ENCODE peak calls at places on chromosomes 13 and 19, in four cellular contexts. One of them, this sample, is unnamed.

GRCh38 chr19:42563352-42564210 is 31.1 kb downstream of the CEACAM8 start:
- DNase-seq in NCI-H510A treated with DMSO at 0.1 percent for 48 hours: peak
- DNase-seq in stimulated activated effector memory CD8-positive, alpha-beta T cell treated with anti-CD3 and anti-CD28 coated beads, Interleukin-12 subunit alpha, Interleukin-12 subunit beta, amount 100 ng/mL, for 72 hours: no peak
- DNase-seq in GM12891: peak
- DNase-seq in this sample: peak

GRCh38 chr19:14505488-14506239 is 9.7 kb upstream of the GIPC1 start:
- DNase-seq in stimulated activated effector memory CD8-positive, alpha-beta T cell treated with anti-CD3 and anti-CD28 coated beads, Interleukin-12 subunit alpha, Interleukin-12 subunit beta, amount 100 ng/mL, for 72 hours: peak
- DNase-seq in GM12891: peak
- DNase-seq in NCI-H510A treated with DMSO at 0.1 percent for 48 hours: peak
- DNase-seq in this sample: peak

GRCh38 chr19:32692727-32693061 is 1.1 kb downstream of the NUDT19 start:
- DNase-seq in GM12891: no peak
- DNase-seq in NCI-H510A treated with DMSO at 0.1 percent for 48 hours: no peak
- DNase-seq in stimulated activated effector memory CD8-positive, alpha-beta T cell treated with anti-CD3 and anti-CD28 coated beads, Interleukin-12 subunit alpha, Interleukin-12 subunit beta, amount 100 ng/mL, for 72 hours: no peak
- DNase-seq in this sample: no peak

GRCh38 chr13:32783067-32783466 is 196.8 kb downstream of the PDS5B start:
- DNase-seq in GM12891: no peak
- DNase-seq in NCI-H510A treated with DMSO at 0.1 percent for 48 hours: no peak
- DNase-seq in stimulated activated effector memory CD8-positive, alpha-beta T cell treated with anti-CD3 and anti-CD28 coated beads, Interleukin-12 subunit alpha, Interleukin-12 subunit beta, amount 100 ng/mL, for 72 hours: no peak
- DNase-seq in this sample: no peak

GRCh38 chr19:3061214-3062161 is 807 bp downstream of the TLE5 start:
- DNase-seq in NCI-H510A treated with DMSO at 0.1 percent for 48 hours: no peak
- DNase-seq in stimulated activated effector memory CD8-positive, alpha-beta T cell treated with anti-CD3 and anti-CD28 coated beads, Interleukin-12 subunit alpha, Interleukin-12 subunit beta, amount 100 ng/mL, for 72 hours: peak
- DNase-seq in GM12891: peak
- DNase-seq in this sample: no peak

GRCh38 chr13:21009036-21009435 is 52.4 kb downstream of the LATS2 start:
- DNase-seq in NCI-H510A treated with DMSO at 0.1 percent for 48 hours: no peak
- DNase-seq in GM12891: no peak
- DNase-seq in stimulated activated effector memory CD8-positive, alpha-beta T cell treated with anti-CD3 and anti-CD28 coated beads, Interleukin-12 subunit alpha, Interleukin-12 subunit beta, amount 100 ng/mL, for 72 hours: no peak
- DNase-seq in this sample: no peak

GRCh38 chr13:113635709-113636108 is 22.3 kb downstream of the ATP4B start:
- DNase-seq in stimulated activated effector memory CD8-positive, alpha-beta T cell treated with anti-CD3 and anti-CD28 coated beads, Interleukin-12 subunit alpha, Interleukin-12 subunit beta, amount 100 ng/mL, for 72 hours: no peak
- DNase-seq in GM12891: no peak
- DNase-seq in NCI-H510A treated with DMSO at 0.1 percent for 48 hours: no peak
- DNase-seq in this sample: no peak

GRCh38 chr13:46183018-46183940 is 1.3 kb upstream of the LCP1 start:
- DNase-seq in NCI-H510A treated with DMSO at 0.1 percent for 48 hours: no peak
- DNase-seq in GM12891: no peak
- DNase-seq in stimulated activated effector memory CD8-positive, alpha-beta T cell treated with anti-CD3 and anti-CD28 coated beads, Interleukin-12 subunit alpha, Interleukin-12 subunit beta, amount 100 ng/mL, for 72 hours: no peak
- DNase-seq in this sample: no peak

GRCh38 chr13:46817081-46817480 is 20.1 kb upstream of the ESD start:
- DNase-seq in stimulated activated effector memory CD8-positive, alpha-beta T cell treated with anti-CD3 and anti-CD28 coated beads, Interleukin-12 subunit alpha, Interleukin-12 subunit beta, amount 100 ng/mL, for 72 hours: no peak
- DNase-seq in NCI-H510A treated with DMSO at 0.1 percent for 48 hours: no peak
- DNase-seq in GM12891: no peak
- DNase-seq in this sample: no peak

GRCh38 chr13:30832845-30833332 is 73.2 kb upstream of the MEDAG start:
- DNase-seq in stimulated activated effector memory CD8-positive, alpha-beta T cell treated with anti-CD3 and anti-CD28 coated beads, Interleukin-12 subunit alpha, Interleukin-12 subunit beta, amount 100 ng/mL, for 72 hours: peak
- DNase-seq in NCI-H510A treated with DMSO at 0.1 percent for 48 hours: peak
- DNase-seq in GM12891: no peak
- DNase-seq in this sample: peak

GRCh38 chr13:24670927-24671326 is 9.3 kb upstream of the ATP12A start:
- DNase-seq in NCI-H510A treated with DMSO at 0.1 percent for 48 hours: no peak
- DNase-seq in stimulated activated effector memory CD8-positive, alpha-beta T cell treated with anti-CD3 and anti-CD28 coated beads, Interleukin-12 subunit alpha, Interleukin-12 subunit beta, amount 100 ng/mL, for 72 hours: no peak
- DNase-seq in GM12891: no peak
- DNase-seq in this sample: no peak

GRCh38 chr19:11024259-11024658 is 63.4 kb downstream of the SMARCA4 start:
- DNase-seq in stimulated activated effector memory CD8-positive, alpha-beta T cell treated with anti-CD3 and anti-CD28 coated beads, Interleukin-12 subunit alpha, Interleukin-12 subunit beta, amount 100 ng/mL, for 72 hours: no peak
- DNase-seq in GM12891: no peak
- DNase-seq in NCI-H510A treated with DMSO at 0.1 percent for 48 hours: no peak
- DNase-seq in this sample: no peak

GRCh38 chr19:49847731-49848696 is 2.9 kb upstream of the PTOV1 start:
- DNase-seq in GM12891: no peak
- DNase-seq in stimulated activated effector memory CD8-positive, alpha-beta T cell treated with anti-CD3 and anti-CD28 coated beads, Interleukin-12 subunit alpha, Interleukin-12 subunit beta, amount 100 ng/mL, for 72 hours: peak
- DNase-seq in NCI-H510A treated with DMSO at 0.1 percent for 48 hours: no peak
- DNase-seq in this sample: no peak

GRCh38 chr19:37905936-37906867 is at the start of gene WDR87:
- DNase-seq in stimulated activated effector memory CD8-positive, alpha-beta T cell treated with anti-CD3 and anti-CD28 coated beads, Interleukin-12 subunit alpha, Interleukin-12 subunit beta, amount 100 ng/mL, for 72 hours: no peak
- DNase-seq in GM12891: peak
- DNase-seq in NCI-H510A treated with DMSO at 0.1 percent for 48 hours: peak
- DNase-seq in this sample: peak

GRCh38 chr13:27622102-27622820 is 569 bp downstream of the POLR1D start:
- DNase-seq in stimulated activated effector memory CD8-positive, alpha-beta T cell treated with anti-CD3 and anti-CD28 coated beads, Interleukin-12 subunit alpha, Interleukin-12 subunit beta, amount 100 ng/mL, for 72 hours: no peak
- DNase-seq in GM12891: no peak
- DNase-seq in NCI-H510A treated with DMSO at 0.1 percent for 48 hours: no peak
- DNase-seq in this sample: no peak

GRCh38 chr13:27194895-27195764 is 23.5 kb upstream of the USP12 start:
- DNase-seq in NCI-H510A treated with DMSO at 0.1 percent for 48 hours: no peak
- DNase-seq in GM12891: no peak
- DNase-seq in stimulated activated effector memory CD8-positive, alpha-beta T cell treated with anti-CD3 and anti-CD28 coated beads, Interleukin-12 subunit alpha, Interleukin-12 subunit beta, amount 100 ng/mL, for 72 hours: peak
- DNase-seq in this sample: no peak

This sample was measured in SHP77.